ENCODE peak calls at places on chromosomes 16 and 17, in ten cellular contexts. X, A, I, G, N, Y, L, M, J and Z are unnamed samples.

GRCh38 chr17:49992191-49992932 is 2.7 kb downstream of the DLX3 start:
- DNase-seq in N (no peak), X (no peak), A (no peak), Y (no peak), J (no peak), L (no peak), G (no peak), M (no peak), I (no peak), Z (no peak)

GRCh38 chr16:68319185-68319908 is 8.5 kb downstream of the PRMT7 start:
- DNase-seq in A (no peak), M (no peak), Y (no peak), N (peak; percentile 7), G (no peak), L (no peak), X (no peak), I (no peak), J (no peak), Z (no peak)

GRCh38 chr16:67336646-67337045 is 10.0 kb downstream of the LRRC36 start:
- DNase-seq in J (no peak), X (no peak), G (no peak), A (no peak), Y (no peak), M (no peak), N (no peak), L (no peak), I (no peak), Z (no peak)

GRCh38 chr17:11559601-11560000 is 38.7 kb upstream of the DNAH9 start:
- DNase-seq in J (no peak), Y (no peak), A (no peak), N (no peak), X (no peak), G (no peak), M (no peak), I (no peak), L (no peak), Z (no peak)

GRCh38 chr17:48037036-48037881 is at the start of gene COPZ2:
- DNase-seq in I (peak; percentile 74), A (peak; percentile 62), Y (peak; percentile 37), X (no peak), J (no peak), L (no peak), N (peak; percentile 44), M (peak; percentile 76), G (peak; percentile 71), Z (no peak)

GRCh38 chr17:45837603-45838002 is 7.1 kb upstream of the SPPL2C start:
- DNase-seq in A (no peak), M (no peak), N (no peak), G (no peak), I (no peak), X (no peak), J (no peak), Y (no peak), L (no peak), Z (no peak)

GRCh38 chr16:5575846-5576245 is 478.3 kb upstream of the EEF2KMT start:
- DNase-seq in I (no peak), X (no peak), G (no peak), A (no peak), Y (no peak), L (no peak), M (no peak), J (no peak), N (no peak), Z (no peak)

GRCh38 chr17:15382866-15383265 is 41.5 kb upstream of the TEKT3 start:
- DNase-seq in A (no peak), N (no peak), I (no peak), J (no peak), X (no peak), G (no peak), M (no peak), L (no peak), Y (no peak), Z (no peak)

GRCh38 chr17:3950584-3950983 is 13.7 kb downstream of the ATP2A3 start:
- DNase-seq in I (no peak), G (no peak), N (no peak), M (no peak), J (no peak), A (no peak), Y (no peak), L (no peak), X (no peak), Z (no peak)

GRCh38 chr16:88712362-88712979 is 6.2 kb downstream of the CTU2 start:
- DNase-seq in Y (no peak), G (no peak), L (no peak), A (no peak), J (no peak), N (no peak), I (no peak), M (no peak), X (no peak), Z (no peak)

GRCh38 chr17:68398731-68399637 is 58.3 kb downstream of the WIPI1 start:
- DNase-seq in L (peak; percentile 46), G (peak; percentile 82), M (peak; percentile 49), X (peak; percentile 72), Y (no peak), A (peak; percentile 61), N (peak; percentile 81), I (peak; percentile 50), J (peak; percentile 92), Z (peak; percentile 89)

GRCh38 chr16:87332150-87332549 is 15.0 kb upstream of the C16orf95 start:
- DNase-seq in I (peak; percentile 53), J (no peak), G (no peak), X (no peak), Y (no peak), M (no peak), L (no peak), N (peak; percentile 52), A (no peak), Z (no peak)

GRCh38 chr17:49836111-49837030 is 11.5 kb downstream of the TAC4 start:
- DNase-seq in G (peak; percentile 68), I (no peak), L (no peak), X (no peak), A (no peak), N (peak; percentile 68), Y (no peak), M (no peak), J (no peak), Z (no peak)

GRCh38 chr17:19345486-19346350 is 16.8 kb downstream of the B9D1 start:
- DNase-seq in I (no peak), N (no peak), L (no peak), G (no peak), X (no peak), J (no peak), M (no peak), Y (no peak), A (peak; percentile 9), Z (no peak)

GRCh38 chr17:17824119-17824779 is 12.5 kb downstream of the SREBF1 start:
- DNase-seq in X (no peak), N (no peak), G (peak; percentile 48), Y (peak; percentile 24), I (peak; percentile 43), A (no peak), J (peak; percentile 28), L (no peak), M (no peak), Z (peak; percentile 36)
- H3K4me1 ChIP-seq in X (peaks cover 90% of the 10 kb centered on the region), N (peaks cover 51% of the 10 kb centered on the region), G (peaks cover 94% of the 10 kb centered on the region), Y (peaks cover 71% of the 10 kb centered on the region), I (peaks cover 56% of the 10 kb centered on the region), A (peaks cover 64% of the 10 kb centered on the region), J (peaks cover 91% of the 10 kb centered on the region), L (peaks cover 56% of the 10 kb centered on the region), M (peaks cover 74% of the 10 kb centered on the region), Z (peaks cover 61% of the 10 kb centered on the region)

GRCh38 chr16:31453255-31454204 is 5.8 kb upstream of the ARMC5 start:
- DNase-seq in G (peak; percentile 70), M (no peak), X (no peak), L (no peak), I (peak; percentile 75), N (peak; percentile 36), Y (no peak), J (no peak), A (no peak), Z (no peak)
- H3K4me1 ChIP-seq in G (peaks cover 65% of the 10 kb centered on the region), M (peaks cover 73% of the 10 kb centered on the region), X (peaks cover 30% of the 10 kb centered on the region), L (peaks cover 16% of the 10 kb centered on the region), I (peaks cover 49% of the 10 kb centered on the region), N (peaks cover 25% of the 10 kb centered on the region), Y (peaks cover 11% of the 10 kb centered on the region), J (peaks cover 26% of the 10 kb centered on the region), A (peaks cover 62% of the 10 kb centered on the region), Z (peaks cover 36% of the 10 kb centered on the region)

DNA sequence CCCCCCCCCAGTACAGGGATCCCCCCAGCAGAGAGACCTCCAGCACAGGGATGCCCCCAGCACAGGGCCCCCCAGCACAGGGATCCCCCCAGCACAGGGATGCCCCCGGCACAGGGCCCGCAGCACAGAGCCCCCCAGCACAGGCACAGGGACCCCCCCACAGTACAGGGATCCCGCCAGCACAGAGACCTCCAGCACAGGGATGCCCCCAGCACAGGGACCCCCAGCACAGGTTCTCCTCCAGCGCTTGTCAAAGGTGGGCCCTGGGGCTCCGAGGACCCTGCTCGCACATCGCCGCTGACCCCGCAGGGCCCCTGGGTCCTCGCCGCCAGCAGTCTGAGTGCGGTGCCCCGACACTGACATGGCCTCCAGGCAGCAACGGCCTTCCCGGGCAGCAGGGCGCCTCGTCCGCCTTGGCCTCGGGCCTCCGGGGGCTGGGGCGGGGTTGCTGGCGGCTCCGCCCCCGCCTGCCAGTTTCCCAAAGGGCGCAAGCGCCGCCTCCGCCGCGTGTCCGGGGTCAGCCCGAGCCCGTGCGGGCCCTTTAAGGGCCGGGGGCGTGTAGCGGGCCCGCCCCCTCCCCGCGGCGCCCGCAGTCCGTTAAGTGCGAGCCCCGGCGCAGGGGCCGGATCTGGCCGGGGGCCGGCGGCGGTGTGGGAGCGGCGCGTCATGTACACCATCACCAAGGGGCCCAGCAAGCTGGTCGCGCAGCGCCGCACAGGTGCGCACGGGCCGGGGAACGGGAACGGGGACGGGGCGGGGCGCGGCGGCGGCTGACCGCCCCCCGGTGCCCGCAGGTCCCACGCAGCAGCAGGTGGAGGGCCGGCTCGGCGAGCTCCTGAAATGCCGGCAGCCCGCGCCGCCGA is at the start of gene MCRIP2:
- DNase-seq in L (peak; percentile 79), I (peak; percentile 91), G (peak; percentile 77), J (peak; percentile 85), M (peak; percentile 89), Y (peak; percentile 32), N (peak; percentile 61), X (no peak), A (peak; percentile 89), Z (peak; percentile 49)
- H3K4me1 ChIP-seq in L (peaks cover 15% of the 10 kb centered on the region), I (peaks cover 61% of the 10 kb centered on the region), G (peaks cover 43% of the 10 kb centered on the region), J (peaks cover 48% of the 10 kb centered on the region), M (peaks cover 70% of the 10 kb centered on the region), Y (peaks cover 12% of the 10 kb centered on the region), N (peaks cover 13% of the 10 kb centered on the region), X (peaks cover 14% of the 10 kb centered on the region), A (peaks cover 68% of the 10 kb centered on the region), Z (peaks cover 29% of the 10 kb centered on the region)

DNA sequence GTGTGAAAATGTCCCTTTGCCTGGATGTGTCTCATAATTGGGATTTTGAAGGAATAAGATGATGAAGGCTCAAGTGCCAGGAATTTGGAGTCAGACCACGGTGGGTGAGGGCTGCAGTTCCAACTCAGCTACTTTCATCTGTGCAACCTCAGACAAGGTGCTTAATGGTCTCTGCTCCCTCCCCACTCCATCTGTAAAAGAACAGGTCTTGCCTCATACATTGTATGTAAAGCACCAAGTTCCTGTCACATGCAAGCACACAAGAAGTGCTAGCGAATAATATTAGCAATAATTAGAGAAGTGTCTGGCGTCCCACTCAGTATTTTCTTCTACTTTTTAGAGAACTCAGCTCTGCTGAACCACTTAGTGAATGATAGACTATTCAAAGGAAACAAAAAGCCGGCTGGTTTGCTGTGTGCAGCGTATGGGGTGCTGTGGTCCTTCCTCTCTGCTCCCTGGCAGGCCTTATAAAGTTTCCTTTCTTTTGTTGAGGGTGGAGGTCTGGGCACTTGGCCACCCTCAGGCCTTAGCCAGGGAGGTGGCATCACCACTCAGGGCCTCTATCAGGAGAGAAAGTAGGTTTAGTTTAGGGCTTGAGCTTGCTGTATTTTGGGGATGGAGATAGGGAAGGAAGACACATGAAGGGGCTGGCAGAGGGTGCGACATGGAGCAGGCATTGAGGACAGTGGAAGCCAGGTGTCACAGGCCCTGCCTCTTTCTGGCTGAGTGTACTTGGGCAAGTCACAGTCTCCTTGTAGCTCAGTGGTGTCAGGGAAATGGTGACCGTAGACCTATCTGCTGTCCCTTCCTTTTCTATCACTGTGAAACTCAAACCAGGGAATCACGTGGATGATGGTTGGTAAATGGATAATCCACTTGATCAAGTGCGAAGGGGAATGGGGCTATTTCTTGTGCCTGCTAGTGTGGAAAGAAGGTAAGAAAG is 6.5 kb downstream of the TBX4 start:
- DNase-seq in A (no peak), L (no peak), J (peak; percentile 10), I (no peak), M (no peak), Y (no peak), N (no peak), G (no peak), X (no peak), Z (no peak)
- H3K4me1 ChIP-seq in A (peaks cover 31% of the 10 kb centered on the region), L (peaks cover 3% of the 10 kb centered on the region), J (peaks cover 13% of the 10 kb centered on the region), I (no peaks in the 10 kb centered on the region), M (peaks cover 31% of the 10 kb centered on the region), Y (peaks cover 11% of the 10 kb centered on the region), N (peaks cover 4% of the 10 kb centered on the region), G (no peaks in the 10 kb centered on the region), X (no peaks in the 10 kb centered on the region), Z (no peaks in the 10 kb centered on the region)